ENCODE peak calls at places on chromosomes 5 and 9, in nine cellular contexts. S is HCT116, P is ovary, C is A549, J is hepatocyte, L is neuronal stem cell, U is uterus, D is tibial artery, Q is breast epithelium. T is an unnamed sample. For H3K4me1, the result is how much of the 10 kb centered on the place peaks cover.

GRCh38 chr5:59767753-59768159 is 125.8 kb downstream of the PDE4D start:
- DNase-seq in D (no peak), L (no peak), C (no peak), U (no peak), S (no peak), P (no peak), Q (no peak), J (no peak), T (no peak)

GRCh38 chr5:147688965-147689364 is 93.6 kb downstream of the JAKMIP2 start:
- DNase-seq in J (no peak), L (no peak), Q (peak), D (peak), S (no peak), U (peak), P (peak), C (no peak), T (no peak)

GRCh38 chr9:130731355-130731754 is 37.8 kb downstream of the EXOSC2 start:
- DNase-seq in D (no peak), L (no peak), P (no peak), Q (no peak), J (no peak), U (no peak), S (no peak), C (no peak), T (no peak)

GRCh38 chr5:36442352-36442751 is 140.7 kb upstream of the RANBP3L start:
- DNase-seq in U (no peak), D (no peak), L (no peak), J (peak), Q (no peak), C (no peak), S (no peak), P (no peak), T (no peak)

GRCh38 chr9:131640438-131641181 is 95.3 kb downstream of the PRRT1B start:
- DNase-seq in P (no peak), D (peak), U (no peak), L (no peak), S (no peak), C (no peak), Q (no peak), J (no peak), T (no peak)

GRCh38 chr5:139306197-139306596 is 12.7 kb downstream of the MATR3 start:
- DNase-seq in P (no peak), C (no peak), S (no peak), U (no peak), D (no peak), J (no peak), L (no peak), Q (no peak), T (no peak)

GRCh38 chr5:54257366-54258118 is 52.8 kb downstream of the ARL15 start:
- DNase-seq in P (no peak), U (no peak), L (no peak), S (no peak), J (no peak), Q (no peak), D (no peak), C (no peak), T (no peak)

GRCh38 chr5:31049933-31050704 is 143.4 kb upstream of the CDH6 start:
- DNase-seq in L (no peak), P (no peak), U (no peak), J (no peak), D (no peak), Q (no peak), C (no peak), S (no peak), T (no peak)

GRCh38 chr5:147822686-147823491 is 8.6 kb downstream of the SPINK1 start:
- DNase-seq in L (peak), S (peak), P (peak), U (peak), D (peak), Q (peak), J (peak), C (peak), T (no peak)

GRCh38 chr5:151469386-151469785 is 22.0 kb downstream of the SLC36A1 start:
- DNase-seq in U (no peak), Q (no peak), L (no peak), D (no peak), P (no peak), J (no peak), S (no peak), C (no peak), T (no peak)

GRCh38 chr5:59042683-59043082 is 459.8 kb downstream of the RAB3C start:
- DNase-seq in Q (no peak), C (no peak), D (no peak), L (no peak), U (no peak), P (no peak), J (no peak), S (no peak), T (peak)

GRCh38 chr9:133948138-133948537 is 44.0 kb downstream of the VAV2 start:
- DNase-seq in U (no peak), Q (no peak), J (no peak), S (no peak), D (no peak), C (no peak), L (no peak), P (no peak), T (peak)

GRCh38 chr9:95105519-95106287 is 211.8 kb downstream of the FANCC start:
- DNase-seq in D (no peak), S (no peak), Q (no peak), P (no peak), U (no peak), C (no peak), J (no peak), L (no peak), T (no peak)

GRCh38 chr5:139747583-139748504 is 47.8 kb upstream of the PSD2 start:
- DNase-seq in J (peak), C (no peak), U (no peak), L (no peak), Q (peak), P (peak), D (peak), S (no peak), T (peak)

GRCh38 chr5:75616286-75616810 is 5.1 kb downstream of the ANKDD1B start:
- DNase-seq in U (no peak), Q (no peak), S (no peak), C (no peak), J (no peak), D (no peak), P (no peak), L (no peak), T (no peak)

GRCh38 chr9:21160178-21160577 is 6.3 kb downstream of the IFNA21 start:
- DNase-seq in Q (no peak), D (no peak), U (no peak), S (no peak), C (no peak), L (no peak), J (no peak), P (no peak), T (no peak)

GRCh38 chr5:38666668-38667498 is 110.4 kb upstream of the LIFR start:
- DNase-seq in P (peak), U (no peak), L (no peak), C (peak), S (peak), D (peak), Q (no peak), J (peak), T (no peak)
- H3K27ac ChIP-seq in P (no peak), U (no peak), L (no peak), C (peak), S (no peak), D (peak), Q (no peak), J (no peak), T (no peak)

DNA sequence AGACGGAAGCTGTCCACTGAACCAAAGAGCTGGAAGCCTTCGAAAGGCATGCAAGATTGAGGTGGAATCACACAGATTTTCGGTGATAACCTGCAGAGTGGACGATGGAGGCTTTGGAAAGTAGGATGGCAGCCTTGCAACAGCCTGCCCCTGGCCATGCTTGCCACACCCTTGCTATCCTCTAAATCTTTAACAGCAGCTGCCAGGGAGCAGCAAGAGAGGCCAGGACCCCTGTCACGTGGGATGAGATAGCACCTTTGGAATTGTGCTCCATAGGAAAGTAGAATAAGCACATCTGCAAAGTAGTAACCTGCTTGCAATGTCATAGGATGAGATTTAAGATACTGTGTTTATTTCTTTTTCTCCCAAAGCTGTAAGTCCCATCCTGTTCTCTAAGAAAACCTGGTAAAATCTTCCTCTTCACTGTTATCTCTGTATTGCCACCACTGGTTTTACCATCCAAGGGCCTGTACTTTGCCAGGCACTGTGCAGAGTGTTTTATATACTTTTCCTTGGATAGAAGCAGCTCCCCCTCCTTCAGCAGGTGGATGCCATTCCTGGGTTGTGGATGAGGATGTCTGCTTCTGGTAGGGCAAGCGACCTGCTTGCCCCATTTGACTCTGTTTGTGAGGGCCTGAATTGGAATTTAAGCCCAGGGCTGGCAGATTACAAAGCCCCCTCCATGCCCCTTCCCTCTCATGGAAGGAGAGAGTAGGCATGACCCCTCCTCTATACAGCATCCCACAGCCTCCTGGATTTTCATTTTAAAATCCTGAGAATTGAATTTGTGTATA is 10.1 kb downstream of the TRIO start:
- DNase-seq in C (no peak), S (no peak), L (no peak), U (no peak), J (no peak), D (no peak), Q (no peak), P (no peak), T (no peak)
- H3K4me1 ChIP-seq in C (half or more), S (half or more), L (under half), U (under half), J (half or more), D (half or more), Q (under half), P (under half), T (under half)

DNA sequence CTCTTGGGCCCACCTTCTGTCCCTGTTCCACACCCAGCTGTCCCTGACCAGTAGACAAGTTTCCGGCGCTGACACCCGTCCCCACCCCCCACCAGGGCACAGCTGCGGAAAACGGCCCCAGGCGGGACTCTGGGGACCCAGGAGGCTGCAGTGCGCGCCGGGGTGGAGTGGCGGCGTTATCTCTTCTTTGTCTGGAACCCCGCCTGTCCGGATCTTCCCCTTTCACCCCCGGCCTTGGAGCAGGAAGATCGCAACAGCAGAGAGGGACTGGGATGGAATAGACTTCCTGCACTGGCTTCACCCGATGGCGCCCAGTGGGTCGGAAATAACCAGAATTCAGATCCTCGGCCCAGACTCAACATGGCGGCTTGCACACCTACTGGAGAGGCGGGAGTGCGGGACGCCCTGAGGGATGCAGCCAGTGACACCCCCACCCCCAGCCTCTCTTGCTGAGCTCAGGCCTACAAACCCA is 4.7 kb downstream of the PAX5 start:
- DNase-seq in P (no peak), J (no peak), U (no peak), C (no peak), L (no peak), Q (no peak), D (no peak), S (no peak), T (no peak)
- H3K4me3 ChIP-seq in P (no peak), J (no peak), U (no peak), C (no peak), L (no peak), Q (peak), D (no peak), S (no peak), T (no peak)

DNA sequence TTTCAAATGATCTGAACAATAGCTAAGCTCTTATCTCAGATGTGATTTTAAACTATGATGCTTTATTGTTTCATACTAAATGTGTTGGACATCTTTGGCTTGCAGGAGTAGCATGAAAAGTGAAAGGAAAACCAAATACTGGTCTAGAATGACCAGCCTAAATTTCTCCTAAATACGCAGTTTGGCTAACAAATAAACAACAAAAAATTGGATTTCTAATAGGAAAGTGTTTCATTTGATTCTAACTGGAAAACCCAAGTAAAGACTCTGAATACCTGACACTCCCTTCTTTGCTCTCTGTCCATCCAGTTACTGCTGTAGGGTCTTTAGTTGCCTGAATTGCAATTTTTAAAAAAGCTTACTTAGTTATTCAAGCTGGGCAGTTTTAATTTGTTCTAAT is 111.7 kb upstream of the ACOT12 start:
- DNase-seq in C (no peak), J (no peak), Q (no peak), S (no peak), L (no peak), P (no peak), U (no peak), D (no peak), T (no peak)
- H3K27ac ChIP-seq in C (no peak), J (no peak), Q (no peak), S (no peak), L (no peak), P (no peak), U (peak), D (no peak), T (peak)

DNA sequence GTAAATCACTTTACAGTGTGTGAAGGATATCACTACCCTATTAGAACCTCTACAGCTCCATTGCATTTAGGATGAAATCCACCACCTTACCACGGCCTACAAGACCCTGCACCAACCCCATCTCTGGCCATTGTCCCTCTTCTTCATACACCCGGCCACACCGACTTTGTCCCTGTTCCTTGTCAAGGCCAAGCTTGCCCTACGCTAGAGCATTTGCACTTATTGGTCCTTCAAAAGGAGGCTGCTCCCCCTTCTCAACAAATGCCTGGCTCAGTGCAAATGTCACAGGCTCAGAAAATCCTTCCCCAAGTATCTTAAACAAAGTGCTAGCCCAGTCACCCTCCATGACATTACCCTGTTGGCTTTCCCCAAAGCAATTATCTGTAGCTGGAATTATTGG is 4.1 kb upstream of the HRH2 start:
- DNase-seq in J (no peak), S (no peak), U (no peak), Q (no peak), C (no peak), L (no peak), D (no peak), P (no peak), T (no peak)
- H3K4me1 ChIP-seq in J (under half), S (under half), U (under half), Q (under half), C (under half), L (under half), D (under half), P (under half), T (under half)

GRCh38 chr5:77266291-77266690 is 55.8 kb downstream of the PDE8B start:
- DNase-seq in U (no peak), L (no peak), Q (no peak), S (no peak), J (no peak), D (no peak), P (no peak), C (no peak), T (no peak)
- H3K4me3 ChIP-seq in U (no peak), L (no peak), Q (no peak), S (no peak), J (no peak), D (no peak), P (no peak), C (no peak), T (no peak)

GRCh38 chr5:73155541-73156222 is 17.3 kb upstream of the TMEM174 start:
- DNase-seq in S (no peak), L (no peak), P (no peak), U (no peak), C (no peak), Q (no peak), J (no peak), D (no peak), T (no peak)

GRCh38 chr5:73157399-73158303 is 15.3 kb upstream of the TMEM174 start:
- DNase-seq in L (no peak), U (no peak), C (no peak), Q (no peak), S (no peak), D (no peak), P (no peak), J (no peak), T (no peak)

GRCh38 chr5:73154607-73155006 is 18.4 kb upstream of the TMEM174 start:
- DNase-seq in D (no peak), Q (no peak), C (no peak), P (no peak), L (no peak), U (no peak), J (no peak), S (no peak), T (no peak)

GRCh38 chr5:73158313-73158712 is 14.7 kb upstream of the TMEM174 start:
- DNase-seq in C (no peak), S (no peak), U (no peak), J (no peak), D (no peak), L (no peak), P (no peak), Q (no peak), T (no peak)

GRCh38 chr5:73160239-73160671 is 12.7 kb upstream of the TMEM174 start:
- DNase-seq in D (no peak), J (no peak), P (no peak), C (no peak), S (no peak), U (no peak), Q (no peak), L (no peak), T (no peak)
- H3K27ac ChIP-seq in D (no peak), J (no peak), P (no peak), C (no peak), S (no peak), U (no peak), Q (no peak), L (no peak), T (no peak)

T was measured in upper lobe of left lung.